ENCODE peak calls at places on chromosomes 4 and X, in four cellular contexts. I is AML-193, V is AG08396, N is endothelial cell. P is an unnamed sample.
A peak's percentile ranks its signal among the peaks of the same experiment; 100 is the strongest.

GRCh38 chr4:101232074-101232776 is 115.1 kb downstream of the PPP3CA start:
- DNase-seq in I (no peak), V (peak; percentile 35), N (no peak), P (no peak)

GRCh38 chrX:99798951-99799350 is 611.1 kb downstream of the PCDH19 start:
- DNase-seq in I (no peak), V (no peak), N (no peak), P (no peak)

GRCh38 chrX:153600032-153600373 is 1.1 kb upstream of the CCNQ start:
- DNase-seq in I (no peak), V (no peak), N (no peak), P (no peak)

GRCh38 chrX:149495573-149496071 is 9.5 kb downstream of the IDS start:
- DNase-seq in I (no peak), V (peak; percentile 59), N (no peak), P (no peak)

GRCh38 chr4:166501941-166502382 is 628.9 kb downstream of the TLL1 start:
- DNase-seq in I (no peak), V (no peak), N (peak; percentile 43), P (no peak)

GRCh38 chr4:128858875-128859696 is 49.6 kb downstream of the JADE1 start:
- DNase-seq in I (no peak), V (peak; percentile 62), N (no peak), P (no peak)

GRCh38 chr4:48331577-48332340 is 9.6 kb upstream of the SLAIN2 start:
- DNase-seq in I (peak; percentile 26), V (peak; percentile 18), N (no peak), P (no peak)

GRCh38 chr4:108774809-108775530 is 12.1 kb upstream of the ETNPPL start:
- DNase-seq in I (no peak), V (no peak), N (no peak), P (no peak)

GRCh38 chr4:125726121-125726520 is 411.4 kb downstream of the FAT4 start:
- DNase-seq in I (no peak), V (no peak), N (no peak), P (no peak)

GRCh38 chr4:121769341-121769740 is 4.4 kb upstream of the SMIM43 start:
- DNase-seq in I (no peak), V (no peak), N (no peak), P (no peak)

GRCh38 chrX:650274-650673 is 19.7 kb downstream of the SHOX start:
- DNase-seq in I (no peak), V (no peak), N (no peak), P (no peak)

GRCh38 chr4:156615066-156615514 is 356.5 kb downstream of the PDGFC start:
- DNase-seq in I (no peak), V (peak; percentile 40), N (no peak), P (no peak)

GRCh38 chr4:80266267-80266901 is at the start of gene FGF5:
- DNase-seq in I (no peak), V (peak; percentile 90), N (peak; percentile 41), P (no peak)

GRCh38 chrX:37783284-37783683 is 3.4 kb downstream of the CYBB start:
- DNase-seq in I (peak; percentile 85), V (no peak), N (no peak), P (no peak)

GRCh38 chrX:72351606-72352338 is 46.1 kb upstream of the CITED1 start:
- DNase-seq in I (no peak), V (no peak), N (no peak), P (no peak)

GRCh38 chr4:20203508-20203907 is 48.2 kb upstream of the SLIT2 start:
- DNase-seq in I (no peak), V (peak; percentile 26), N (no peak), P (no peak)

GRCh38 chr4:12729384-12729783 is 754.8 kb downstream of the RAB28 start:
- DNase-seq in I (no peak), V (peak; percentile 45), N (no peak), P (no peak)

GRCh38 chrX:129748265-129748664 is 9.5 kb downstream of the XPNPEP2 start:
- DNase-seq in I (no peak), V (peak; percentile 61), N (no peak), P (no peak)

GRCh38 chr4:57034571-57034970 is 55.9 kb downstream of the POLR2B start:
- DNase-seq in I (no peak), V (no peak), N (no peak), P (no peak)

GRCh38 chr4:151744614-151745013 is 16.2 kb downstream of the GATB start:
- DNase-seq in I (no peak), V (peak; percentile 82), N (no peak), P (no peak)

GRCh38 chr4:139243448-139244365 is 36.3 kb downstream of the MGARP start:
- DNase-seq in I (no peak), V (peak; percentile 74), N (no peak), P (no peak)

GRCh38 chrX:115949900-115950822 is 220.4 kb upstream of the AGTR2 start:
- DNase-seq in I (no peak), V (no peak), N (no peak), P (no peak)

GRCh38 chr4:81211956-81212355 is 3.1 kb downstream of the PRKG2 start:
- DNase-seq in I (no peak), V (no peak), N (no peak), P (no peak)

GRCh38 chr4:81152839-81153713 is 61.9 kb downstream of the PRKG2 start:
- DNase-seq in I (no peak), V (no peak), N (no peak), P (no peak)

GRCh38 chr4:186020793-186021407 is 48.1 kb upstream of the TLR3 start:
- DNase-seq in I (no peak), V (no peak), N (no peak), P (no peak)

GRCh38 chrX:153928846-153929245 is 2.8 kb upstream of the ARHGAP4 start:
- DNase-seq in I (no peak), V (no peak), N (no peak), P (no peak)

GRCh38 chrX:151393514-151393913 is 3.5 kb upstream of the VMA21 start:
- DNase-seq in I (peak; percentile 12), V (no peak), N (no peak), P (peak; percentile 28)

GRCh38 chr4:15778742-15779231 is 659 bp downstream of the CD38 start:
- DNase-seq in I (peak; percentile 79), V (peak; percentile 29), N (peak; percentile 7), P (no peak)